ENCODE peak calls at places on chromosomes 5 and 9, in eight cellular contexts. One of them, this sample, is unnamed.

GRCh38 chr5:74670377-74671038 is 14.5 kb upstream of the HEXB start:
- DNase-seq in fibroblast of lung: no peak
- DNase-seq in lung: no peak
- DNase-seq in esophagus muscularis mucosa: no peak
- DNase-seq in kidney: no peak
- DNase-seq in left lung: no peak
- DNase-seq in CD8-positive, alpha-beta T cell: no peak
- DNase-seq in H9: no peak
- DNase-seq in this sample: no peak

GRCh38 chr9:79877943-79878612 is 306.3 kb downstream of the TLE4 start:
- DNase-seq in fibroblast of lung: no peak
- DNase-seq in lung: no peak
- DNase-seq in esophagus muscularis mucosa: no peak
- DNase-seq in kidney: no peak
- DNase-seq in left lung: no peak
- DNase-seq in CD8-positive, alpha-beta T cell: no peak
- DNase-seq in H9: no peak
- DNase-seq in this sample: no peak

GRCh38 chr9:83047839-83048775 is 14.8 kb downstream of the RASEF start:
- DNase-seq in fibroblast of lung: peak; percentile 95
- DNase-seq in lung: peak; percentile 67
- DNase-seq in esophagus muscularis mucosa: peak; percentile 62
- DNase-seq in kidney: no peak
- DNase-seq in left lung: no peak
- DNase-seq in CD8-positive, alpha-beta T cell: no peak
- DNase-seq in H9: no peak
- DNase-seq in this sample: no peak

GRCh38 chr5:98700730-98701129 is 72.7 kb upstream of the RGMB start:
- DNase-seq in fibroblast of lung: peak; percentile 37
- DNase-seq in lung: no peak
- DNase-seq in esophagus muscularis mucosa: no peak
- DNase-seq in kidney: no peak
- DNase-seq in left lung: no peak
- DNase-seq in CD8-positive, alpha-beta T cell: no peak
- DNase-seq in H9: no peak
- DNase-seq in this sample: no peak

GRCh38 chr5:19314840-19315239 is 673.2 kb downstream of the CDH18 start:
- DNase-seq in fibroblast of lung: peak; percentile 57
- DNase-seq in lung: no peak
- DNase-seq in esophagus muscularis mucosa: no peak
- DNase-seq in kidney: no peak
- DNase-seq in left lung: no peak
- DNase-seq in CD8-positive, alpha-beta T cell: no peak
- DNase-seq in H9: no peak
- DNase-seq in this sample: no peak

GRCh38 chr9:35311891-35312639 is 150.3 kb downstream of the UNC13B start:
- DNase-seq in fibroblast of lung: peak; percentile 33
- DNase-seq in lung: no peak
- DNase-seq in esophagus muscularis mucosa: no peak
- DNase-seq in kidney: no peak
- DNase-seq in left lung: no peak
- DNase-seq in CD8-positive, alpha-beta T cell: no peak
- DNase-seq in H9: no peak
- DNase-seq in this sample: no peak

GRCh38 chr5:174355208-174355612 is 309.7 kb downstream of the NSG2 start:
- DNase-seq in fibroblast of lung: peak; percentile 97
- DNase-seq in lung: no peak
- DNase-seq in esophagus muscularis mucosa: no peak
- DNase-seq in kidney: no peak
- DNase-seq in left lung: no peak
- DNase-seq in CD8-positive, alpha-beta T cell: no peak
- DNase-seq in H9: no peak
- DNase-seq in this sample: no peak

GRCh38 chr5:33206962-33207506 is 233.7 kb upstream of the TARS1 start:
- DNase-seq in fibroblast of lung: no peak
- DNase-seq in lung: no peak
- DNase-seq in esophagus muscularis mucosa: no peak
- DNase-seq in kidney: no peak
- DNase-seq in left lung: no peak
- DNase-seq in CD8-positive, alpha-beta T cell: no peak
- DNase-seq in H9: no peak
- DNase-seq in this sample: no peak

GRCh38 chr5:16411741-16412455 is 53.7 kb downstream of the ZNF622 start:
- DNase-seq in fibroblast of lung: peak; percentile 63
- DNase-seq in lung: no peak
- DNase-seq in esophagus muscularis mucosa: peak; percentile 60
- DNase-seq in kidney: no peak
- DNase-seq in left lung: no peak
- DNase-seq in CD8-positive, alpha-beta T cell: no peak
- DNase-seq in H9: no peak
- DNase-seq in this sample: no peak

GRCh38 chr5:134070979-134071849 is 43.3 kb upstream of the TCF7 start:
- DNase-seq in fibroblast of lung: peak; percentile 28
- DNase-seq in lung: no peak
- DNase-seq in esophagus muscularis mucosa: no peak
- DNase-seq in kidney: peak; percentile 81
- DNase-seq in left lung: peak; percentile 80
- DNase-seq in CD8-positive, alpha-beta T cell: peak; percentile 43
- DNase-seq in H9: peak; percentile 82
- DNase-seq in this sample: no peak

GRCh38 chr5:174796711-174797192 is 72.4 kb downstream of the MSX2 start:
- DNase-seq in fibroblast of lung: no peak
- DNase-seq in lung: no peak
- DNase-seq in esophagus muscularis mucosa: no peak
- DNase-seq in kidney: no peak
- DNase-seq in left lung: no peak
- DNase-seq in CD8-positive, alpha-beta T cell: no peak
- DNase-seq in H9: no peak
- DNase-seq in this sample: no peak

GRCh38 chr5:44727100-44727499 is 81.6 kb upstream of the MRPS30 start:
- DNase-seq in fibroblast of lung: no peak
- DNase-seq in lung: no peak
- DNase-seq in esophagus muscularis mucosa: no peak
- DNase-seq in kidney: no peak
- DNase-seq in left lung: no peak
- DNase-seq in CD8-positive, alpha-beta T cell: no peak
- DNase-seq in H9: no peak
- DNase-seq in this sample: no peak

GRCh38 chr5:128015978-128016377 is 67.6 kb upstream of the SLC12A2 start:
- DNase-seq in fibroblast of lung: peak; percentile 10
- DNase-seq in lung: no peak
- DNase-seq in esophagus muscularis mucosa: no peak
- DNase-seq in kidney: no peak
- DNase-seq in left lung: no peak
- DNase-seq in CD8-positive, alpha-beta T cell: no peak
- DNase-seq in H9: no peak
- DNase-seq in this sample: no peak

GRCh38 chr5:31021181-31021624 is 172.3 kb upstream of the CDH6 start:
- DNase-seq in fibroblast of lung: peak; percentile 91
- DNase-seq in lung: no peak
- DNase-seq in esophagus muscularis mucosa: no peak
- DNase-seq in kidney: no peak
- DNase-seq in left lung: no peak
- DNase-seq in CD8-positive, alpha-beta T cell: no peak
- DNase-seq in H9: no peak
- DNase-seq in this sample: no peak

GRCh38 chr5:137304227-137304874 is 194.8 kb downstream of the SPOCK1 start:
- DNase-seq in fibroblast of lung: no peak
- DNase-seq in lung: peak; percentile 67
- DNase-seq in esophagus muscularis mucosa: peak; percentile 81
- DNase-seq in kidney: no peak
- DNase-seq in left lung: no peak
- DNase-seq in CD8-positive, alpha-beta T cell: no peak
- DNase-seq in H9: no peak
- DNase-seq in this sample: no peak

GRCh38 chr9:71762900-71763653 is 5.2 kb downstream of the CEMIP2 start:
- DNase-seq in fibroblast of lung: peak; percentile 93
- DNase-seq in lung: no peak
- DNase-seq in esophagus muscularis mucosa: peak; percentile 10
- DNase-seq in kidney: no peak
- DNase-seq in left lung: no peak
- DNase-seq in CD8-positive, alpha-beta T cell: no peak
- DNase-seq in H9: no peak
- DNase-seq in this sample: no peak

GRCh38 chr9:96034553-96035122 is 159.1 kb downstream of the ERCC6L2 start:
- DNase-seq in fibroblast of lung: no peak
- DNase-seq in lung: no peak
- DNase-seq in esophagus muscularis mucosa: no peak
- DNase-seq in kidney: no peak
- DNase-seq in left lung: no peak
- DNase-seq in CD8-positive, alpha-beta T cell: no peak
- DNase-seq in H9: no peak
- DNase-seq in this sample: no peak
- H3K9me3 ChIP-seq in fibroblast of lung: no peaks in the 10 kb centered on the region
- H3K9me3 ChIP-seq in lung: no peaks in the 10 kb centered on the region
- H3K9me3 ChIP-seq in esophagus muscularis mucosa: peaks cover 11% of the 10 kb centered on the region
- H3K9me3 ChIP-seq in kidney: peaks cover 10% of the 10 kb centered on the region
- H3K9me3 ChIP-seq in left lung: peaks cover 8% of the 10 kb centered on the region
- H3K9me3 ChIP-seq in CD8-positive, alpha-beta T cell: no peaks in the 10 kb centered on the region
- H3K9me3 ChIP-seq in H9: peaks cover 10% of the 10 kb centered on the region
- H3K9me3 ChIP-seq in this sample: no peaks in the 10 kb centered on the region

GRCh38 chr5:141420855-141421488 is at the start of gene PCDHGA11:
- DNase-seq in fibroblast of lung: peak; percentile 56
- DNase-seq in lung: no peak
- DNase-seq in esophagus muscularis mucosa: peak; percentile 90
- DNase-seq in kidney: no peak
- DNase-seq in left lung: peak; percentile 83
- DNase-seq in CD8-positive, alpha-beta T cell: peak; percentile 25
- DNase-seq in H9: peak; percentile 74
- DNase-seq in this sample: no peak
- H3K9me3 ChIP-seq in fibroblast of lung: peaks cover 11% of the 10 kb centered on the region
- H3K9me3 ChIP-seq in lung: peaks cover 5% of the 10 kb centered on the region
- H3K9me3 ChIP-seq in esophagus muscularis mucosa: peaks cover 100% of the 10 kb centered on the region
- H3K9me3 ChIP-seq in kidney: peaks cover 78% of the 10 kb centered on the region
- H3K9me3 ChIP-seq in left lung: peaks cover 86% of the 10 kb centered on the region
- H3K9me3 ChIP-seq in CD8-positive, alpha-beta T cell: peaks cover 9% of the 10 kb centered on the region
- H3K9me3 ChIP-seq in H9: peaks cover 13% of the 10 kb centered on the region
- H3K9me3 ChIP-seq in this sample: peaks cover 9% of the 10 kb centered on the region

GRCh38 chr5:3729631-3730030 is 134.0 kb downstream of the IRX1 start:
- DNase-seq in fibroblast of lung: no peak
- DNase-seq in lung: no peak
- DNase-seq in esophagus muscularis mucosa: no peak
- DNase-seq in kidney: no peak
- DNase-seq in left lung: no peak
- DNase-seq in CD8-positive, alpha-beta T cell: no peak
- DNase-seq in H9: no peak
- DNase-seq in this sample: no peak
- H3K9me3 ChIP-seq in fibroblast of lung: no peaks in the 10 kb centered on the region
- H3K9me3 ChIP-seq in lung: no peaks in the 10 kb centered on the region
- H3K9me3 ChIP-seq in esophagus muscularis mucosa: no peaks in the 10 kb centered on the region
- H3K9me3 ChIP-seq in kidney: no peaks in the 10 kb centered on the region
- H3K9me3 ChIP-seq in left lung: peaks cover 11% of the 10 kb centered on the region
- H3K9me3 ChIP-seq in CD8-positive, alpha-beta T cell: no peaks in the 10 kb centered on the region
- H3K9me3 ChIP-seq in H9: no peaks in the 10 kb centered on the region
- H3K9me3 ChIP-seq in this sample: no peaks in the 10 kb centered on the region

DNA sequence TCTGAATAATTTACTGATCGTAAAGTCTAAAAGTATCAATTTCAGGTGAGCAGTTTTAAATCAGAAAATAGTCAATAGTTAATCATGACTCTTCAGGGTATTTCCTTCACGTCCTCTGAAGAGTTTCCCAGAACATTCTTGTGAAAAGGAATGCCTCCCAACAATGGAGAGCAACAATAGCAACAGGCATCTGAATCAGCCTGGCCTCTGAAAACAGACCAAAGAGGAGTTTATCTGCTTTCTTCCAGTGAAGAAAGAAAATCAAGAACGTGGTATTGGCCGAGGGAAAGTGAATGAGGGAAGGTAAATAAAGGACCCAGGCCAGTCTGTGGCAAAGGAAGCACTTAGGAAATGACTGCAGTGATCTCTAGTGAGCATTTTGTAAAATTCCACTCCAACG is 26.1 kb upstream of the RASGEF1C start:
- DNase-seq in fibroblast of lung: no peak
- DNase-seq in lung: no peak
- DNase-seq in esophagus muscularis mucosa: no peak
- DNase-seq in kidney: no peak
- DNase-seq in left lung: no peak
- DNase-seq in CD8-positive, alpha-beta T cell: no peak
- DNase-seq in H9: no peak
- DNase-seq in this sample: no peak
- H3K9me3 ChIP-seq in fibroblast of lung: no peaks in the 10 kb centered on the region
- H3K9me3 ChIP-seq in lung: no peaks in the 10 kb centered on the region
- H3K9me3 ChIP-seq in esophagus muscularis mucosa: peaks cover 16% of the 10 kb centered on the region
- H3K9me3 ChIP-seq in kidney: peaks cover 6% of the 10 kb centered on the region
- H3K9me3 ChIP-seq in left lung: peaks cover 28% of the 10 kb centered on the region
- H3K9me3 ChIP-seq in CD8-positive, alpha-beta T cell: no peaks in the 10 kb centered on the region
- H3K9me3 ChIP-seq in H9: no peaks in the 10 kb centered on the region
- H3K9me3 ChIP-seq in this sample: no peaks in the 10 kb centered on the region